ENCODE peak calls at places on chromosome 19, in ten cellular contexts. M is activated T-helper 2 cell treated with anti-CD3 and anti-CD28 coated beads, Interferon-gamma antibody, Interleukin-2, Interleukin-4, amounts not matched to agents 10 μg/mL and 5 μg/mL and 100 μg/mL, durations not matched to agents 14 hours and 24 hours and 36 hours; E is left ventricle myocardium inferior; W is skeletal muscle cell; Z is head of caudate nucleus; L is renal cortical epithelial cell; A is NCI-H1436; V is Peyer's patch; I is naive thymus-derived CD8-positive, alpha-beta T cell; H is NCI-H2029. X is an unnamed sample.

GRCh38 chr19:4507804-4508203 is 10.5 kb downstream of the PLIN4 start:
- DNase-seq in M (no peak), E (no peak), W (no peak), Z (no peak), L (no peak), A (no peak), V (no peak), I (no peak), H (no peak), X (no peak)

GRCh38 chr19:18725755-18726416 is 42.4 kb downstream of the CRTC1 start:
- DNase-seq in M (no peak), E (no peak), W (peak), Z (no peak), L (no peak), A (no peak), V (no peak), I (no peak), H (peak), X (no peak)

GRCh38 chr19:2041686-2042484 is 9.2 kb downstream of the MKNK2 start:
- DNase-seq in M (peak), E (peak), W (peak), Z (peak), L (peak), A (peak), V (peak), I (peak), H (peak), X (no peak)

GRCh38 chr19:29812080-29812880 is 489 bp downstream of the CCNE1 start:
- DNase-seq in M (no peak), E (peak), W (no peak), Z (peak), L (no peak), A (no peak), V (peak), I (peak), H (no peak), X (no peak)

GRCh38 chr19:31253816-31254551 is 95.3 kb downstream of the TSHZ3 start:
- DNase-seq in M (no peak), E (no peak), W (peak), Z (no peak), L (no peak), A (no peak), V (no peak), I (no peak), H (no peak), X (no peak)

GRCh38 chr19:13764821-13765394 is 586 bp downstream of the MRI1 start:
- DNase-seq in M (peak), E (peak), W (no peak), Z (peak), L (no peak), A (no peak), V (peak), I (peak), H (no peak), X (no peak)

GRCh38 chr19:27733551-27734266 is 1479.2 kb downstream of the UQCRFS1 start:
- DNase-seq in M (no peak), E (no peak), W (no peak), Z (no peak), L (no peak), A (no peak), V (no peak), I (no peak), H (no peak), X (no peak)

GRCh38 chr19:3765121-3765520 is 2.6 kb downstream of the MRPL54 start:
- DNase-seq in M (no peak), E (no peak), W (no peak), Z (no peak), L (no peak), A (no peak), V (no peak), I (no peak), H (no peak), X (no peak)

GRCh38 chr19:4638330-4638729 is 986 bp upstream of the TNFAIP8L1 start:
- DNase-seq in M (no peak), E (peak), W (no peak), Z (no peak), L (no peak), A (no peak), V (no peak), I (no peak), H (no peak), X (no peak)

GRCh38 chr19:18326772-18327171 is 3.9 kb upstream of the LSM4 start:
- DNase-seq in M (no peak), E (no peak), W (no peak), Z (no peak), L (no peak), A (no peak), V (no peak), I (no peak), H (no peak), X (no peak)

GRCh38 chr19:10603873-10604459 is 16.9 kb upstream of the AP1M2 start:
- DNase-seq in M (peak), E (no peak), W (no peak), Z (no peak), L (peak), A (no peak), V (peak), I (peak), H (no peak), X (no peak)

GRCh38 chr19:14383898-14384669 is 2.8 kb downstream of the ADGRE5 start:
- DNase-seq in M (peak), E (no peak), W (no peak), Z (no peak), L (peak), A (no peak), V (peak), I (peak), H (no peak), X (no peak)

GRCh38 chr19:1131718-1132552 is 28.1 kb downstream of the GPX4 start:
- DNase-seq in M (peak), E (peak), W (peak), Z (peak), L (peak), A (peak), V (peak), I (peak), H (no peak), X (no peak)

GRCh38 chr19:16088351-16088984 is 12.2 kb downstream of the TPM4 start:
- DNase-seq in M (no peak), E (no peak), W (no peak), Z (no peak), L (no peak), A (no peak), V (no peak), I (no peak), H (no peak), X (no peak)

GRCh38 chr19:10517361-10517759 is at the start of gene S1PR5:
- DNase-seq in M (no peak), E (no peak), W (no peak), Z (peak), L (no peak), A (no peak), V (no peak), I (no peak), H (peak), X (no peak)

GRCh38 chr19:37928527-37929286 is 21.7 kb downstream of the SIPA1L3 start:
- DNase-seq in M (no peak), E (no peak), W (no peak), Z (no peak), L (no peak), A (no peak), V (peak), I (no peak), H (no peak), X (no peak)

GRCh38 chr19:41951686-41952172 is 7.4 kb downstream of the RABAC1 start:
- DNase-seq in M (peak), E (peak), W (peak), Z (peak), L (peak), A (peak), V (peak), I (peak), H (peak), X (peak)